ENCODE peak calls at places on chromosomes 13 and 19, in four cellular contexts. X is GM12892; U is HT1080; E is activated T-cell treated with anti-CD3 and anti-CD28 coated beads, Interleukin-2, amount 50 U/mL, for 72 hours. Q is an unnamed sample.

GRCh38 chr19:35107541-35107939 is 8.1 kb upstream of the FXYD3 start:
- DNase-seq in X (no peak), U (peak), E (no peak), Q (peak)

GRCh38 chr13:39767791-39768564 is 112.5 kb downstream of the COG6 start:
- DNase-seq in X (no peak), U (no peak), E (no peak), Q (no peak)

GRCh38 chr13:114017028-114017630 is 43.3 kb upstream of the C13orf46 start:
- DNase-seq in X (no peak), U (peak), E (no peak), Q (no peak)

GRCh38 chr13:61414686-61415664 is 674 bp downstream of the PCDH20 start:
- DNase-seq in X (no peak), U (peak), E (no peak), Q (peak)

GRCh38 chr19:3538965-3539742 is at the start of gene TEKTIP1:
- DNase-seq in X (no peak), U (no peak), E (no peak), Q (no peak)

GRCh38 chr19:18433735-18434398 is 4.1 kb downstream of the ISYNA1 start:
- DNase-seq in X (no peak), U (no peak), E (no peak), Q (no peak)

GRCh38 chr19:45099465-45100201 is 6.7 kb downstream of the PPP1R37 start:
- DNase-seq in X (no peak), U (no peak), E (no peak), Q (peak)

GRCh38 chr19:14536926-14537692 is 7.7 kb downstream of the TECR start:
- DNase-seq in X (no peak), U (no peak), E (peak), Q (peak)

GRCh38 chr13:73075546-73075945 is 16.7 kb downstream of the KLF5 start:
- DNase-seq in X (no peak), U (no peak), E (no peak), Q (no peak)

GRCh38 chr13:49641810-49642291 is 13.5 kb downstream of the ARL11 start:
- DNase-seq in X (no peak), U (peak), E (no peak), Q (no peak)

GRCh38 chr13:57813641-57814040 is 182.1 kb downstream of the PCDH17 start:
- DNase-seq in X (no peak), U (no peak), E (no peak), Q (no peak)

GRCh38 chr13:98972627-98973026 is 5.2 kb downstream of the DOCK9 start:
- DNase-seq in X (no peak), U (peak), E (no peak), Q (peak)

Q was measured in renal cortical epithelial cell.